ENCODE peak calls at places on chromosome 4, in ten cellular contexts. D, R, O, T, L, A, P, V, U and Q are unnamed samples.

GRCh38 chr4:6350646-6351045 is 81.0 kb downstream of the WFS1 start:
- DNase-seq in D (no peak), R (no peak), O (no peak), T (no peak), L (no peak), A (no peak), P (no peak), V (no peak), U (no peak), Q (no peak)

GRCh38 chr4:103754844-103755243 is 35.1 kb upstream of the TACR3 start:
- DNase-seq in D (no peak), R (peak), O (no peak), T (peak), L (no peak), A (no peak), P (no peak), V (no peak), U (no peak), Q (no peak)

GRCh38 chr4:174553828-174554227 is 31.5 kb upstream of the HPGD start:
- DNase-seq in D (no peak), R (peak), O (no peak), T (peak), L (no peak), A (no peak), P (peak), V (peak), U (no peak), Q (no peak)

GRCh38 chr4:6788123-6788522 is 5.6 kb downstream of the KIAA0232 start:
- DNase-seq in D (no peak), R (no peak), O (no peak), T (no peak), L (no peak), A (no peak), P (no peak), V (no peak), U (no peak), Q (no peak)

GRCh38 chr4:107718351-107718965 is 1.6 kb downstream of the PAPSS1 start:
- DNase-seq in D (no peak), R (no peak), O (no peak), T (peak), L (no peak), A (no peak), P (no peak), V (no peak), U (no peak), Q (no peak)

GRCh38 chr4:151690164-151690856 is 70.5 kb downstream of the GATB start:
- DNase-seq in D (no peak), R (no peak), O (no peak), T (peak), L (no peak), A (no peak), P (peak), V (peak), U (no peak), Q (no peak)

GRCh38 chr4:86326399-86326798 is 33.5 kb downstream of the MAPK10 start:
- DNase-seq in D (no peak), R (no peak), O (no peak), T (no peak), L (no peak), A (no peak), P (no peak), V (no peak), U (no peak), Q (no peak)

GRCh38 chr4:6917445-6918241 is 8.0 kb downstream of the TBC1D14 start:
- DNase-seq in D (no peak), R (no peak), O (no peak), T (peak), L (peak), A (peak), P (no peak), V (no peak), U (no peak), Q (no peak)

GRCh38 chr4:28686618-28687017 is 1826.0 kb downstream of the STIM2 start:
- DNase-seq in D (no peak), R (no peak), O (peak), T (peak), L (no peak), A (no peak), P (peak), V (no peak), U (no peak), Q (peak)

GRCh38 chr4:75207902-75208301 is 275.0 kb downstream of the PARM1 start:
- DNase-seq in D (no peak), R (no peak), O (no peak), T (no peak), L (no peak), A (no peak), P (no peak), V (no peak), U (no peak), Q (no peak)

GRCh38 chr4:116320859-116321258 is 764.5 kb downstream of the TRAM1L1 start:
- DNase-seq in D (no peak), R (no peak), O (no peak), T (no peak), L (no peak), A (no peak), P (no peak), V (no peak), U (no peak), Q (no peak)

GRCh38 chr4:131296192-131296591 is 1852.9 kb upstream of the PCDH10 start:
- DNase-seq in D (no peak), R (no peak), O (no peak), T (no peak), L (no peak), A (no peak), P (no peak), V (no peak), U (no peak), Q (no peak)

GRCh38 chr4:61298178-61298740 is 98.1 kb downstream of the ADGRL3 start:
- DNase-seq in D (no peak), R (no peak), O (no peak), T (no peak), L (no peak), A (no peak), P (peak), V (no peak), U (no peak), Q (no peak)

GRCh38 chr4:17095771-17096170 is 197.3 kb upstream of the LDB2 start:
- DNase-seq in D (no peak), R (no peak), O (no peak), T (no peak), L (no peak), A (no peak), P (no peak), V (no peak), U (no peak), Q (no peak)

GRCh38 chr4:53686521-53686920 is 95.2 kb upstream of the LNX1 start:
- DNase-seq in D (no peak), R (no peak), O (no peak), T (no peak), L (no peak), A (no peak), P (no peak), V (no peak), U (no peak), Q (no peak)

GRCh38 chr4:109803924-109804571 is 2.2 kb upstream of the CFI start:
- DNase-seq in D (no peak), R (peak), O (no peak), T (peak), L (no peak), A (no peak), P (peak), V (no peak), U (no peak), Q (no peak)

GRCh38 chr4:165378763-165379631 is at the start of gene CPE:
- DNase-seq in D (peak), R (peak), O (peak), T (peak), L (peak), A (peak), P (peak), V (no peak), U (peak), Q (no peak)

GRCh38 chr4:6257243-6258025 is 12.2 kb upstream of the WFS1 start:
- DNase-seq in D (no peak), R (no peak), O (no peak), T (no peak), L (peak), A (no peak), P (no peak), V (no peak), U (no peak), Q (no peak)

GRCh38 chr4:8412288-8412687 is 28.2 kb downstream of the ACOX3 start:
- DNase-seq in D (no peak), R (no peak), O (no peak), T (no peak), L (no peak), A (no peak), P (no peak), V (no peak), U (no peak), Q (no peak)

GRCh38 chr4:8409271-8410065 is 31.1 kb downstream of the ACOX3 start:
- DNase-seq in D (no peak), R (no peak), O (no peak), T (peak), L (no peak), A (no peak), P (peak), V (no peak), U (no peak), Q (no peak)

GRCh38 chr4:8411351-8412180 is 29.0 kb downstream of the ACOX3 start:
- DNase-seq in D (no peak), R (no peak), O (no peak), T (no peak), L (no peak), A (no peak), P (no peak), V (no peak), U (no peak), Q (no peak)

GRCh38 chr4:8410066-8410600 is 30.4 kb downstream of the ACOX3 start:
- DNase-seq in D (no peak), R (no peak), O (no peak), T (no peak), L (no peak), A (no peak), P (no peak), V (no peak), U (no peak), Q (no peak)

GRCh38 chr4:8410641-8411271 is 29.8 kb downstream of the ACOX3 start:
- DNase-seq in D (no peak), R (peak), O (no peak), T (peak), L (no peak), A (no peak), P (peak), V (no peak), U (no peak), Q (no peak)
- TF ChIP-seq CTCF in D (no peak), R (peak), O (peak), T (peak), L (peak), A (no peak), P (peak), V (peak), U (no peak), Q (peak)

GRCh38 chr4:188975271-188975670 is 836.0 kb downstream of the TRIML1 start:
- DNase-seq in D (no peak), R (no peak), O (no peak), T (no peak), L (no peak), A (no peak), P (no peak), V (no peak), U (no peak), Q (no peak)

GRCh38 chr4:188976644-188977115 is 837.4 kb downstream of the TRIML1 start:
- DNase-seq in D (no peak), R (no peak), O (no peak), T (peak), L (no peak), A (no peak), P (peak), V (peak), U (no peak), Q (no peak)

GRCh38 chr4:188971125-188971524 is 831.9 kb downstream of the TRIML1 start:
- DNase-seq in D (no peak), R (peak), O (no peak), T (peak), L (no peak), A (no peak), P (no peak), V (no peak), U (no peak), Q (no peak)
- TF ChIP-seq CTCF in D (no peak), R (no peak), O (peak), T (peak), L (peak), A (no peak), P (peak), V (peak), U (no peak), Q (peak)

GRCh38 chr4:113389160-113389559 is 339.7 kb downstream of the ANK2 start:
- DNase-seq in D (no peak), R (no peak), O (no peak), T (no peak), L (no peak), A (no peak), P (no peak), V (no peak), U (no peak), Q (no peak)
- TF ChIP-seq CTCF in D (no peak), R (no peak), O (no peak), T (no peak), L (no peak), A (no peak), P (no peak), V (no peak), U (no peak), Q (no peak)

GRCh38 chr4:82266345-82266744 is 107.4 kb downstream of the HNRNPD start:
- DNase-seq in D (no peak), R (no peak), O (no peak), T (no peak), L (no peak), A (no peak), P (no peak), V (no peak), U (no peak), Q (no peak)

GRCh38 chr4:82268050-82268825 is 105.6 kb downstream of the HNRNPD start:
- DNase-seq in D (no peak), R (peak), O (no peak), T (peak), L (no peak), A (no peak), P (peak), V (peak), U (peak), Q (peak)

GRCh38 chr4:82268826-82269193 is 105.0 kb downstream of the HNRNPD start:
- DNase-seq in D (no peak), R (no peak), O (no peak), T (no peak), L (no peak), A (no peak), P (no peak), V (no peak), U (no peak), Q (no peak)
- TF ChIP-seq CTCF in D (no peak), R (peak), O (peak), T (no peak), L (no peak), A (no peak), P (no peak), V (no peak), U (peak), Q (peak)

DNA sequence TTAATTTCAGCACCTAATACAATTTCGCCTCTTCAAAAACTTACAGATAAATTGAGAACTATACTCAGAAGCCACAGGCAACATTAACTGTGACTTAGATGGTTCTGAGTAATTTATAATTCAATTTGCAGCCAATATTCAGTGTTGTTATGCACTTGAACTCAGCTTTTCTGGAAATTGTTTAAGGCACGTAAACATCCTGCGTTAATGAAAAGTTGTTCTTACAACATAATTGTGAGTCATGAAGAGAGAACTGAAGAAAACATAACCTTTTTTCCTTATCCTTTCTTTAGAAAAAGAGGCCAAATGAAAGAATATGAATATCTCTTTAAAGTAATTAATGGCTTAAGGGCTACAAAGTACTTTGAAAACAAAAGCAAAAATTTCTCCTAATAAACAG is 16.6 kb upstream of the H2AZ1 start:
- DNase-seq in D (no peak), R (no peak), O (no peak), T (no peak), L (no peak), A (no peak), P (no peak), V (no peak), U (no peak), Q (no peak)
- TF ChIP-seq CTCF in D (no peak), R (no peak), O (no peak), T (no peak), L (no peak), A (no peak), P (no peak), V (no peak), U (no peak), Q (no peak)

GRCh38 chr4:182643801-182644311 is 273.3 kb downstream of the DCTD start:
- DNase-seq in D (no peak), R (peak), O (no peak), T (no peak), L (no peak), A (no peak), P (peak), V (peak), U (no peak), Q (no peak)

GRCh38 chr4:182644326-182645050 is 272.7 kb downstream of the DCTD start:
- DNase-seq in D (no peak), R (no peak), O (no peak), T (no peak), L (no peak), A (no peak), P (peak), V (no peak), U (no peak), Q (no peak)

GRCh38 chr4:182647901-182648300 is 269.3 kb downstream of the DCTD start:
- DNase-seq in D (no peak), R (no peak), O (no peak), T (no peak), L (no peak), A (no peak), P (no peak), V (no peak), U (no peak), Q (no peak)

GRCh38 chr4:182645511-182645910 is 271.7 kb downstream of the DCTD start:
- DNase-seq in D (no peak), R (no peak), O (no peak), T (no peak), L (no peak), A (no peak), P (peak), V (no peak), U (no peak), Q (no peak)

GRCh38 chr4:182642831-182643230 is 274.4 kb downstream of the DCTD start:
- DNase-seq in D (no peak), R (peak), O (no peak), T (peak), L (no peak), A (no peak), P (peak), V (no peak), U (no peak), Q (no peak)
- TF ChIP-seq CTCF in D (no peak), R (no peak), O (peak), T (peak), L (no peak), A (no peak), P (peak), V (peak), U (no peak), Q (no peak)

GRCh38 chr4:168153596-168154440 is 61.5 kb downstream of the ANXA10 start:
- DNase-seq in D (peak), R (peak), O (peak), T (peak), L (peak), A (peak), P (peak), V (peak), U (peak), Q (peak)
- TF ChIP-seq CTCF in D (peak), R (peak), O (peak), T (peak), L (peak), A (no peak), P (peak), V (peak), U (peak), Q (peak)

DNA sequence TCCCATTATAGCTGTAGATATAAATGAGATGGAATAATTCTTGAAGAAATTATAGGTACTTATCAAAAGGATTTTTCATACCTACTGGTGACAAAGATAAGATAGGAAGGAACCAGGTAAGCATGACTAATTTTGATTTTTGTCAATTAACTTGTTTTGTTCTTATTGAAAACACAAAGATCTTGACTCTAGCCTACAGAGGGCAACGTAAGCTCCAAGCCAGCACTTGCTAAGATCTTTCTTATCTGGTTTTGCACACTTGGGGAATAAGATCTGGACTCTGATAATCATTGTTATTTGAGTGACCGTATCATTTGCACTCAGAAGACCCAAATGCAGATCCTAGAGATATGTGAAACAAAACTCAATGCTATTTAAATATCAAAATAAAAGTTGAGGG is 223.4 kb downstream of the VEGFC start:
- DNase-seq in D (no peak), R (no peak), O (no peak), T (peak), L (no peak), A (no peak), P (no peak), V (no peak), U (no peak), Q (no peak)
- TF ChIP-seq CTCF in D (no peak), R (no peak), O (no peak), T (peak), L (no peak), A (no peak), P (no peak), V (peak), U (no peak), Q (peak)

DNA sequence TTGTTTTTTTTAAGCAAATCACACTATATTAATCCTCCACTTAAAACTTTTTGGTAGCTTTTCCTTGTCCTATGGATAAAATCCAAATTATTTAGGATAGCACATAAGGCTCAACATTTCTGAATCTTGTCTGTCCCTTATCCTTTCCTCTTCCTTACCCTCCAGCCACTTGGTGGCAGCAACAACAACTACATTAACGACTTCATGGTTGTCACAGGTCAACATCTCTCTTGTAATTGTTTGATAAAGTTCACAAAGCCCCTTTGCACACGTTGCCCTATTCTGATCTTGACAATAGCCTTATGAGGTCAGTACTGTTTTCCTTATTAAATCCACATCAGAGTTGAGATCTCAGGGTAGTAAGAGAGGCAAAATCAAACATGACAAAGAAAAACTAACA is 269.0 kb upstream of the PABPC4L start:
- DNase-seq in D (no peak), R (no peak), O (no peak), T (peak), L (no peak), A (no peak), P (peak), V (no peak), U (no peak), Q (no peak)
- TF ChIP-seq CTCF in D (no peak), R (no peak), O (peak), T (peak), L (peak), A (no peak), P (no peak), V (no peak), U (no peak), Q (peak)

GRCh38 chr4:63851496-63851895 is 557.8 kb downstream of the TECRL start:
- DNase-seq in D (no peak), R (no peak), O (no peak), T (peak), L (no peak), A (no peak), P (no peak), V (no peak), U (no peak), Q (no peak)
- TF ChIP-seq CTCF in D (no peak), R (no peak), O (no peak), T (no peak), L (no peak), A (no peak), P (no peak), V (no peak), U (no peak), Q (no peak)